ENCODE peak calls at places on chromosomes 6 and 20, in six cellular contexts. V is AG04450, T is kidney, Z is left ventricle myocardium inferior, S is hepatocyte, I is pancreas. U is an unnamed sample.

GRCh38 chr20:56200456-56200855 is 48.1 kb upstream of the MC3R start:
- DNase-seq in S (no peak), V (no peak), I (no peak), Z (no peak), T (no peak), U (no peak)

GRCh38 chr6:34924831-34925613 is 36.0 kb downstream of the ANKS1A start:
- DNase-seq in S (no peak), I (no peak), T (no peak), V (no peak), Z (no peak), U (no peak)

GRCh38 chr6:92559611-92560010 is 859.7 kb downstream of the EPHA7 start:
- DNase-seq in Z (no peak), S (no peak), I (no peak), V (no peak), T (no peak), U (no peak)

GRCh38 chr20:35909176-35909575 is 45.1 kb downstream of the SCAND1 start:
- DNase-seq in I (no peak), V (no peak), Z (no peak), S (no peak), T (no peak), U (no peak)

GRCh38 chr6:42877695-42878094 is 1.7 kb upstream of the RPL7L1 start:
- DNase-seq in V (no peak), Z (no peak), S (no peak), T (no peak), I (no peak), U (no peak)

GRCh38 chr6:23266536-23266935 is 697.2 kb downstream of the HDGFL1 start:
- DNase-seq in I (no peak), T (no peak), V (no peak), Z (no peak), S (no peak), U (no peak)

GRCh38 chr6:107763959-107764358 is 60.2 kb downstream of the SCML4 start:
- DNase-seq in I (no peak), T (no peak), V (no peak), S (no peak), Z (no peak), U (no peak)

GRCh38 chr6:109239192-109239917 is 142.9 kb downstream of the CD164 start:
- DNase-seq in S (peak), I (no peak), T (no peak), V (no peak), Z (no peak), U (no peak)

GRCh38 chr20:37781626-37782025 is 87.8 kb downstream of the CTNNBL1 start:
- DNase-seq in V (no peak), S (no peak), T (no peak), Z (no peak), I (no peak), U (no peak)

GRCh38 chr20:46833360-46833759 is 61.3 kb upstream of the EYA2 start:
- DNase-seq in T (no peak), S (no peak), I (no peak), V (no peak), Z (no peak), U (no peak)

GRCh38 chr20:44540834-44541233 is 19.0 kb upstream of the SERINC3 start:
- DNase-seq in Z (no peak), S (no peak), I (no peak), V (peak), T (no peak), U (no peak)

GRCh38 chr20:44544178-44544719 is 22.4 kb upstream of the SERINC3 start:
- DNase-seq in T (no peak), I (no peak), S (no peak), Z (no peak), V (no peak), U (no peak)

GRCh38 chr20:44541957-44542356 is 20.1 kb upstream of the SERINC3 start:
- DNase-seq in Z (no peak), I (no peak), S (no peak), V (no peak), T (no peak), U (no peak)

GRCh38 chr20:44543345-44543744 is 21.5 kb upstream of the SERINC3 start:
- DNase-seq in T (no peak), I (no peak), V (no peak), S (no peak), Z (no peak), U (no peak)

DNA sequence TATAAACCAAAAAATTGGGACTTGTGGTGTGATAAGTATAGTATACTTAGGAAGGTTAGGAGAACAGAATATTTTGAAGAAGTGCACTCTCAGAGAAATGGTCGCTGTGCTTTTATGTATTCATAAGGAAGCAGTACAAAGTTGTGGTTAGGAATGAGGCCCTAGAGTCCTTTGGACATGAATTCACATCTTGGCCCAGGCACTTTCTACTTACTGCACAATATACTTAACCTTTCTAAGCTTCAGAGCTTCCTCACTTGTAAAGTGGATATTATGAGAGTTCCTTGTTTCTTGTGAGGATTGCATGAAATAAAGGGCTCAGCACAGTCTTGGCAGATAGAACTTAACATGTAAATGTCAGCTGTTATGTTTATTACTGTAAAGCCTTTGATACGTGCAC is 21.0 kb upstream of the SERINC3 start:
- DNase-seq in T (no peak), I (no peak), S (no peak), Z (no peak), V (no peak), U (no peak)
- H3K27ac ChIP-seq in T (no peak), I (no peak), S (no peak), Z (peak), V (no peak), U (no peak)

GRCh38 chr6:32623693-32624092 is 13.5 kb upstream of the HLA-DQA1 start:
- DNase-seq in Z (no peak), T (no peak), S (no peak), I (no peak), V (no peak), U (no peak)

GRCh38 chr6:32621372-32621771 is 15.8 kb upstream of the HLA-DQA1 start:
- DNase-seq in I (no peak), Z (no peak), S (no peak), T (no peak), V (no peak), U (no peak)

GRCh38 chr6:32624565-32624964 is 12.6 kb upstream of the HLA-DQA1 start:
- DNase-seq in V (no peak), S (no peak), I (no peak), Z (no peak), T (no peak), U (no peak)

GRCh38 chr6:32625137-32625536 is 12.1 kb upstream of the HLA-DQA1 start:
- DNase-seq in V (no peak), T (no peak), I (no peak), S (no peak), Z (no peak), U (no peak)

DNA sequence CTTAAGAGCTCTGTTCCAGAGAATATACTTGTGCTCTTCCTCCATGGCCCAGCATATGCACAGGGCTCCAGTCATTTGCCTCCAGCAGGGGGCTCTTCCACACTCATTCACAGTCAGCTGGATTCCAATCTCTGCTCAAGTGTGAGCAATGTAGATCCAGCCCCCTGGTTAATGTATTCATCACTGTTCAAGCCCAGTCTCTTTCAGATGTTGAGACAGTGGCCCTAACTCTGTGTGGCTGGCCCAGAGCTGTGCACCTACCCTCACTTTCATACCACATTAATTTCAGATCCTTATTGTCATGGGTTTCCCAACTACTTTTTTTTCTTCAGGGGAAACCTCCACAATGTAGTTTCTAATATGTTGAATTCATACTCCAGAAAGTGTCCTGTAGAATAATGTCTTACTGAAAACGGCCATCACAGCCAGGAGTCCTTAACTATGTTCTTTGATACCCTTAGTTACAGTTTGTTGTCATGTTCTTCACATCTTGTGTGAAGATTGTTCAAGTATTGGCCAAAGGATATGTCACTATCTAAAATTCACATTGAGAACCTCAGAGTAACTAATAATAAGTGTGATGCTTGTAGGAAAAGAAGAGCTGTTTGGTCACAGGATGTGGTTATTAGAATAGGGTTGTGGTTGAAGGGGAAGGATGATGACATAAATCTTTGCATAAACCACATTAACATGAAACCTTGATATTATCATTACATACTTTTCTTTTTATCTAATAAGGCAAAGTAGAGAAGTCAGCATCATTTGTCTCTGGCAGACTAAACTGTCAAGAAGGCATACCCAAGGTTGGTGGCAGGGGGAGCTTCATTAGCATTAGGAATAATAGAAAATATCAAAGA is 14.4 kb upstream of the HLA-DQA1 start:
- DNase-seq in T (no peak), Z (no peak), V (no peak), S (peak), I (no peak), U (no peak)
- H3K27ac ChIP-seq in T (peak), Z (no peak), V (no peak), S (no peak), I (no peak), U (no peak)

DNA sequence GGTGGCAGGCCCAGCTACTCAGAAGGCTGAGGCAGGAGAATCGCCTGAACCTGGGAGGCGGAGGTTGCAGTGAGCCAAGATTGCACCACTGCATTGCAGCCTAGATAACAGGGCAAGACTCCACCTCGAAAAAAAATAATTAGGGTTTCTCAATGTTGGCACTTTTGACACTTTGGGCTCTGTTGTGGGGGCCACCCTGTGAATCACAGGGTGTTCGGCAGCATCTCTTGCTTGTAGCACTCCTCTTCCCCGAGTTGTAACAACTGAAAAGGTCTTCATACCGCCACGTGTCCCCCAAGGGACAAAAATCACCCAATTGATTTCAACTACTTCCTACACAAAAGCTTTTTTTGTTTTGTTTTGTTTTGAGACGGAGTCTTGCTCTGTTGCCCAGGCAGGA is 53.2 kb upstream of the NFATC2 start:
- DNase-seq in I (no peak), T (no peak), V (no peak), S (no peak), Z (no peak), U (no peak)
- H3K27ac ChIP-seq in I (no peak), T (no peak), V (no peak), S (no peak), Z (no peak), U (peak)

GRCh38 chr6:37524919-37525318 is 25.2 kb upstream of the CCDC167 start:
- DNase-seq in T (no peak), Z (no peak), I (no peak), S (no peak), V (no peak), U (no peak)
- H3K27ac ChIP-seq in T (no peak), Z (no peak), I (no peak), S (no peak), V (no peak), U (no peak)

DNA sequence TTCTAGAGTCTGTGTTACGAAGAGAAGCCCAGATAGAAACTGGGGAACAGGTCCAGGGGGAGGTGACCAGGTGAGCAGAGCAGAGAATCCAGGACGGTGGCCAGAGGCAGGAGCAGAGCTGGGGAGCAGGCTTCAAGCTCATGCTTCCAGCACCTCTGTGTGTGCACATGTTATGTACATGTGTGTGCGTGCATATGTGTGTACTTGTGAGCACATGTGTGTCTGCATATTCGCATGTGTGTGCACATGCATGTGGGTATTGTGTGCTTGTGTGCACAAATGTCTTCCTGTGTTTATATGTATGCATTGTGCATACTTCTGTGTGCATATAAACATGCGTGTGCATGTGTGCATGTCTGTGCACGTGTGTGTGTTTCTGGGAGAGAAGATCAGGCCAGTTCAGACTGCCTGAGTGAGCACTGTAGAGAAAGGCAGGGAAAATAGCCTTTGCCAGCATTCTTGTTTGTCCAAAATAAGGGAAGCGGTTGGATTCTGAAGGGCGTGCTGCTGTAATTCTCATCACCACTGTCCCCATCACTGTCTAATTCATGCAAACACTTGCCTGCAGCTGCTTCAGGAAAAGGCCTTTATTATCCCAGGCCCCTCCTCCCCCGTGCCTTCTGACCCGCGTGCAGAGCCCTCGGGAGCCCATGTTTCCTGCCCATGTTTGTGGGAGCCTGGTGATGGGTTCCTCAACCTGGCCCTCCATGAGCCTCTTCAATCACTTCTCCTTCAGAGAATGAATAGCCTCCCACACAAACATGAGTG is 161.8 kb upstream of the AFDN start:
- DNase-seq in T (no peak), S (no peak), I (no peak), V (no peak), Z (no peak), U (no peak)
- H3K27ac ChIP-seq in T (no peak), S (no peak), I (no peak), V (no peak), Z (no peak), U (no peak)

DNA sequence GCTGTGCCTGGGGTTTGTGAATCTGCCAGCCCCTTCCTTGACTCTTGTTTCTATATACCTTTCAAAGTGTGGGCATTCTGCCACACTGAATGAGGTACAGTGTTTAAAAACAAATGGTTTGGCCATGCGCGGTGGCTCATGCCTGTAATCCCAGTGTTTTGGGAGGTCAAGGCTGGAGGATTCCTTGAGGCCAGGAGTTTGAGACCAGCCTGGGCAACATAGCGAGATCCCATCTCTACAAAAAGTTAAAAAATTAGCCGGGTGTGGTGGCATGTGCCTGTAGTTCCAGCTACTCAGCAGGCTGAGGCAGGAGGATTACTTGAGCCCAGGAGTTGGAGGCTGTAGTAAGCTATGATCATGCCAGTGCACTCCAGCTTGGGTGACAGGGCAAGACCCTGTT is 5.8 kb downstream of the FAM83D start:
- DNase-seq in T (no peak), I (no peak), V (no peak), S (no peak), Z (no peak), U (no peak)
- H3K27ac ChIP-seq in T (no peak), I (no peak), V (no peak), S (peak), Z (no peak), U (no peak)

GRCh38 chr6:12383448-12383847 is 93.3 kb downstream of the EDN1 start:
- DNase-seq in Z (no peak), V (no peak), S (no peak), I (no peak), T (no peak), U (no peak)
- H3K27ac ChIP-seq in Z (no peak), V (no peak), S (no peak), I (no peak), T (no peak), U (peak)

DNA sequence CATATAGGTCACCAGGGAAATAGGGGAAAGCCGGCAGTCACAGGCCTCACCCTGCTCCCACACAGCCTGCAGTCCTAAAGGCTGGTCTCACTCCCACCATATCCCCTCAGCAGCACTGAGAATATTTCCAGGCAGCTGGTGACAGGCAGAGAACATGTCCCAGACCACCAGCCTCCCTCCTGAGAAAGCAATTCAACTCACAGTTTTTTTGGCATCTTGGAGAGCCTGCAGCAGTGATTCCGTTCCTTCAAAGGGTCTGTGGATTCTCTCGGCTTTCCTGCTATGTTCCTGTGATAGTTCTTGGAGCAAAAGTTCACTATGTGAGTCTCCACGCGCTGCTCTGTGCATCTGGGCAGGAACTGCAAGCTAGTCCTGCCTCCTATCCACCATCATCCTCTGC is 448.4 kb upstream of the HSF2 start:
- DNase-seq in T (no peak), S (peak), Z (no peak), V (no peak), I (no peak), U (no peak)
- H3K27ac ChIP-seq in T (no peak), S (peak), Z (no peak), V (no peak), I (no peak), U (peak)

GRCh38 chr6:473759-474453 is 82.4 kb downstream of the IRF4 start:
- DNase-seq in I (no peak), T (peak), V (no peak), Z (no peak), S (no peak), U (no peak)
- H3K27ac ChIP-seq in I (no peak), T (no peak), V (no peak), Z (no peak), S (no peak), U (no peak)

DNA sequence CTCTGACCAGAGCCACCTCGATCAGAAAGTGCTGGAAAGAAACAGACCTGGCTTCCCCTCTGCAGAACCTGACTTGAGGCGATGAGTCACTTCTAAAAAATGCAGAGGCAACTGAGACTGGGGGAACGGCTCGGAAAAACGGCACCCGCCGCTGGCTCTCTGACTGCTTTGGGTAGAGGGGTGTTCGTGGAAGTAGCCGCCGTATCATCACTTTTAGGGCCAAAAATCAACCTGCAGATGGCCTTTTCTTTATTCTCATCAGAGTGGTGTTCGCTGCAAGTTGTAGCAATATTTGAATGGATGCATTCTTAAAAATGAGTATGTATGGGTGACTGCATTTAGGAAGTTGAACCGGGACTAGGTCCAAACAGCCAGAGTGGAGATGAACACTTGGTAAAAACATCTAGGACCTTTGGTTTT is 807 bp downstream of the CAP2 start:
- DNase-seq in Z (peak), S (peak), V (no peak), T (peak), I (no peak), U (peak)
- H3K27ac ChIP-seq in Z (peak), S (peak), V (peak), T (peak), I (peak), U (peak)

U was measured in ascending aorta.